ENCODE peak calls at places on chromosomes 12 and 14, in seven cellular contexts. A, X, V, O, C, P and I are unnamed samples.

GRCh38 chr12:57641699-57642442 is 8.9 kb upstream of the B4GALNT1 start:
- DNase-seq in A (no peak), X (no peak), V (no peak), O (no peak), C (peak; percentile 35), P (no peak), I (no peak)

GRCh38 chr12:45284096-45284901 is 68.4 kb downstream of the ANO6 start:
- DNase-seq in A (peak; percentile 50), X (no peak), V (no peak), O (peak; percentile 68), C (no peak), P (no peak), I (no peak)

GRCh38 chr14:90608925-90609324 is 207.3 kb downstream of the TTC7B start:
- DNase-seq in A (no peak), X (no peak), V (no peak), O (no peak), C (no peak), P (no peak), I (no peak)

GRCh38 chr12:56457817-56458216 is 3.4 kb upstream of the MIP start:
- DNase-seq in A (no peak), X (no peak), V (no peak), O (no peak), C (no peak), P (no peak), I (no peak)

GRCh38 chr14:31411218-31411727 is 9.1 kb downstream of the HEATR5A start:
- DNase-seq in A (peak; percentile 50), X (no peak), V (no peak), O (peak; percentile 40), C (no peak), P (no peak), I (no peak)

GRCh38 chr14:72736791-72737559 is 156.9 kb downstream of the DPF3 start:
- DNase-seq in A (peak; percentile 64), X (no peak), V (no peak), O (peak; percentile 51), C (no peak), P (no peak), I (no peak)

GRCh38 chr14:59632381-59632780 is 55.8 kb upstream of the CCDC175 start:
- DNase-seq in A (peak; percentile 24), X (peak; percentile 16), V (no peak), O (peak; percentile 40), C (peak; percentile 21), P (no peak), I (no peak)

GRCh38 chr12:64824500-64825142 is at the start of gene TBC1D30:
- DNase-seq in A (no peak), X (no peak), V (peak; percentile 78), O (peak; percentile 45), C (no peak), P (no peak), I (no peak)

GRCh38 chr12:51122844-51123243 is 39.4 kb upstream of the CSRNP2 start:
- DNase-seq in A (no peak), X (no peak), V (no peak), O (no peak), C (no peak), P (no peak), I (no peak)

GRCh38 chr12:65533177-65533883 is 254.8 kb downstream of the MSRB3 start:
- DNase-seq in A (peak; percentile 78), X (no peak), V (no peak), O (no peak), C (no peak), P (no peak), I (no peak)

GRCh38 chr12:126198966-126199692 is 1133.9 kb downstream of the AACS start:
- DNase-seq in A (no peak), X (no peak), V (no peak), O (no peak), C (peak; percentile 83), P (no peak), I (no peak)

GRCh38 chr12:53052419-53053222 is 2.8 kb downstream of the TNS2 start:
- DNase-seq in A (peak; percentile 92), X (peak; percentile 93), V (peak; percentile 95), O (peak; percentile 90), C (peak; percentile 90), P (no peak), I (no peak)

GRCh38 chr14:45891417-45892080 is 638.5 kb upstream of the MIS18BP1 start:
- DNase-seq in A (no peak), X (peak; percentile 27), V (no peak), O (no peak), C (no peak), P (no peak), I (no peak)

GRCh38 chr14:95189400-95190162 is 32.3 kb upstream of the DICER1 start:
- DNase-seq in A (no peak), X (no peak), V (no peak), O (no peak), C (no peak), P (no peak), I (no peak)

GRCh38 chr14:67814826-67815225 is 1.6 kb downstream of the ZFYVE26 start:
- DNase-seq in A (no peak), X (no peak), V (no peak), O (peak; percentile 5), C (no peak), P (no peak), I (no peak)

DNA sequence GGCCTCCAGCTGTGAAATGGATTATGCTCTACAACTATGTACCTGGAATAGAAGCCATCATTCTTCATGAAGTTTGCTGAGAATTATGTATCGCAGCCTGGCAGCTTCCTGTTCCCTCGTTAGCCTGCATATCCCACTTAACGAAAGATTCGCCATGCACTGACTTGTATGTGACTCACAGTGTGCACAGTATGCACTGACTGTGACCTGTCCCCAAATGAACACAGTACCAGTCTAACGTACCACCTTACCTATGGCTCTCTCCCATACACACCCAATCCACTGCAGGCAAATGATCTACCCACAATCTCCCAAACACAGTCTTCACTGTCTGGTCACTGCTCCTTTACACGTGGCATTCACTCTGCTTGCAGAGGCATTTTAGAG is 163.5 kb upstream of the EEA1 start:
- DNase-seq in A (no peak), X (no peak), V (no peak), O (no peak), C (no peak), P (no peak), I (no peak)
- H3K4me1 ChIP-seq in A (peaks cover 6% of the 10 kb centered on the region), X (peaks cover 11% of the 10 kb centered on the region), V (no peaks in the 10 kb centered on the region), O (peaks cover 19% of the 10 kb centered on the region), C (no peaks in the 10 kb centered on the region), P (no peaks in the 10 kb centered on the region), I (no peaks in the 10 kb centered on the region)

GRCh38 chr12:124919646-124920352 is 5.3 kb upstream of the UBC start:
- DNase-seq in A (peak; percentile 33), X (no peak), V (peak; percentile 38), O (peak; percentile 81), C (no peak), P (no peak), I (peak; percentile 62)

GRCh38 chr12:124916370-124917134 is 2.1 kb upstream of the UBC start:
- DNase-seq in A (peak; percentile 95), X (peak; percentile 89), V (peak; percentile 81), O (peak; percentile 99), C (peak; percentile 73), P (peak; percentile 50), I (no peak)

GRCh38 chr12:124920353-124920935 is 6.0 kb upstream of the UBC start:
- DNase-seq in A (no peak), X (no peak), V (peak; percentile 3), O (no peak), C (no peak), P (no peak), I (no peak)

GRCh38 chr12:124917135-124917840 is 2.8 kb upstream of the UBC start:
- DNase-seq in A (peak; percentile 100), X (peak; percentile 98), V (peak; percentile 97), O (peak; percentile 100), C (peak; percentile 97), P (peak; percentile 91), I (peak; percentile 96)

DNA sequence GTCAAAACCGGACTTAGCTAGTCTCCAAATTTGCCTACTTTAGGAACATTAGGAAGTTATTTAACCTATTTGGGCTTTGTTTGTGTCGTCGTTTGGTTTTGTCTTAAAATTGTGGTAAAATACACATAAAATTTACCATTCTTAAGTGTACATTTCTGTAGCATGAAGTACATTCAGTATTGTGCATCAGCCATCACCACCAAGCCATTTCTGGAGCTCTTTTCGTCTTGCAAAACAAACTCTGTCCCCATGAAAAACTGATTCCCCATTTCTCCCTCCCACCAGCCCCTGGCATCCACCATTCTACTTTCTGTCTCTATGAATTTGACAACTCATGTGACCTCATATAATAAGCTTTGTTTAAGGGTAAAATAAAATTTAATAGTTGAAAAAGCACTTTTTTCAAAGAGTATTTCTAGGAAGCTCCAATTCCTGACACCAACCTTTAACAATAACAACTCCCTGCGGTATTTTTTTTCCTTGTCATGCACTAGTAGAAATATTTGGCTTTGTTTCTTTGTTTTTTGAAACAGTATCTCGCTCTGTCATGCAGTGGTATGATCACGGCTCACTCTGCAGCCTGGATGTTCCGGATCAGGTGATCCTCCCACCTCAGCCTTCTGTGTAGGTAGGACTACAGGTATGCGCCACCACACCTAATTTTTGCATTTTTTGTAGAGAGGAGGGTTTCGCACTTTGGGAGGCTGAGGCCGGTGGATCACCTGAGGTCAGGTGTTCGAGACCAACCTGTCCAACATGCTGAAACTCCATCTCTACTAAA is 3.6 kb upstream of the UBC start:
- DNase-seq in A (no peak), X (peak; percentile 66), V (peak; percentile 28), O (peak; percentile 56), C (no peak), P (no peak), I (no peak)
- H3K4me1 ChIP-seq in A (peaks cover 14% of the 10 kb centered on the region), X (peaks cover 4% of the 10 kb centered on the region), V (peaks cover 2% of the 10 kb centered on the region), O (peaks cover 45% of the 10 kb centered on the region), C (peaks cover 17% of the 10 kb centered on the region), P (peaks cover 62% of the 10 kb centered on the region), I (peaks cover 62% of the 10 kb centered on the region)

GRCh38 chr14:96261053-96261452 is 5.0 kb downstream of the BDKRB1 start:
- DNase-seq in A (no peak), X (no peak), V (no peak), O (no peak), C (no peak), P (no peak), I (no peak)
- H3K4me1 ChIP-seq in A (peaks cover 14% of the 10 kb centered on the region), X (no peaks in the 10 kb centered on the region), V (no peaks in the 10 kb centered on the region), O (peaks cover 26% of the 10 kb centered on the region), C (peaks cover 19% of the 10 kb centered on the region), P (no peaks in the 10 kb centered on the region), I (no peaks in the 10 kb centered on the region)

GRCh38 chr12:6373022-6373787 is 2.2 kb downstream of the SCNN1A start:
- DNase-seq in A (no peak), X (no peak), V (peak; percentile 26), O (no peak), C (no peak), P (no peak), I (no peak)

GRCh38 chr12:6375269-6376078 is at the start of gene SCNN1A:
- DNase-seq in A (no peak), X (peak; percentile 77), V (no peak), O (no peak), C (peak; percentile 78), P (no peak), I (no peak)

GRCh38 chr12:6374028-6374780 is 1.2 kb downstream of the SCNN1A start:
- DNase-seq in A (no peak), X (no peak), V (no peak), O (no peak), C (no peak), P (no peak), I (no peak)

GRCh38 chr12:6376079-6376941 is 947 bp upstream of the SCNN1A start:
- DNase-seq in A (peak; percentile 74), X (peak; percentile 86), V (peak; percentile 83), O (peak; percentile 85), C (peak; percentile 72), P (no peak), I (no peak)

DNA sequence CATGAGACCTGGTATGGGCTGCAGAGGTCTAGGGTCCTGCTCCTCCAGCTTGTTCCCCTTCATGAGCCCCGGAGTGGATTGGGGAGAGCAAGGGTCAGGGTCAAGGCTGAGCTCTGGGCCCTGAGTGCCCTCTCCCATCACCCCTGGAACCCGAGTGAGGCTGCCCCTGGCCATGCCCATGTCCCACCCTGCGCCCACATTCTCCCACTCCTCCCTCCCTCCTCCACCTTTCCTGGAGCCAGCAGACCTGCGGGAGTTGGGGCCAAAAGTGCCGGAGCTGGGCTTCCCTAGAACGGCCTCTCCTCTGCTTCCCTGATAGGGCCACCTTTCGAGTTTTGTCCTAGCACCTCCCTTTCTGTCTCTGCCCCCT is 597 bp downstream of the SCNN1A start:
- DNase-seq in A (no peak), X (no peak), V (no peak), O (no peak), C (no peak), P (no peak), I (no peak)
- H3K4me1 ChIP-seq in A (peaks cover 20% of the 10 kb centered on the region), X (peaks cover 52% of the 10 kb centered on the region), V (no peaks in the 10 kb centered on the region), O (peaks cover 38% of the 10 kb centered on the region), C (peaks cover 22% of the 10 kb centered on the region), P (peaks cover 21% of the 10 kb centered on the region), I (no peaks in the 10 kb centered on the region)